ENCODE peak calls at places on chromosome 20, in four cellular contexts. C, I, Z and N are unnamed samples.

GRCh38 chr20:32325706-32326506 is 32.2 kb upstream of the ASXL1 start:
- DNase-seq in C (peak; percentile 51), Z (no peak), I (no peak), N (no peak)

GRCh38 chr20:31839782-31840487 is 5.5 kb downstream of the FOXS1 start:
- DNase-seq in C (no peak), I (no peak), Z (no peak), N (no peak)

GRCh38 chr20:50482396-50482890 is 27.7 kb upstream of the PTPN1 start:
- DNase-seq in I (no peak), C (no peak), Z (no peak), N (no peak)

GRCh38 chr20:47111576-47111975 is 216.9 kb downstream of the EYA2 start:
- DNase-seq in C (no peak), Z (no peak), I (no peak), N (no peak)

GRCh38 chr20:36462440-36463211 is 78.7 kb upstream of the MYL9 start:
- DNase-seq in I (peak; percentile 67), C (no peak), Z (peak; percentile 86), N (peak; percentile 54)

GRCh38 chr20:8909596-8909995 is 159.3 kb upstream of the PLCB4 start:
- DNase-seq in Z (no peak), C (no peak), I (no peak), N (no peak)

GRCh38 chr20:7760261-7761048 is 179.8 kb downstream of the HAO1 start:
- DNase-seq in C (no peak), Z (no peak), I (no peak), N (no peak)

GRCh38 chr20:10619427-10619826 is 54.4 kb downstream of the JAG1 start:
- DNase-seq in C (peak; percentile 46), Z (no peak), I (no peak), N (no peak)

GRCh38 chr20:49641683-49642649 is 71.7 kb downstream of the B4GALT5 start:
- DNase-seq in Z (no peak), I (no peak), C (no peak), N (peak; percentile 77)

GRCh38 chr20:42531675-42531985 is 658.1 kb downstream of the PTPRT start:
- DNase-seq in I (no peak), C (no peak), Z (no peak), N (no peak)

GRCh38 chr20:36525620-36526365 is 15.5 kb upstream of the MYL9 start:
- DNase-seq in Z (no peak), C (no peak), I (no peak), N (no peak)

GRCh38 chr20:46401478-46401860 is 4.9 kb downstream of the ELMO2 start:
- DNase-seq in I (no peak), C (no peak), Z (no peak), N (no peak)

DNA sequence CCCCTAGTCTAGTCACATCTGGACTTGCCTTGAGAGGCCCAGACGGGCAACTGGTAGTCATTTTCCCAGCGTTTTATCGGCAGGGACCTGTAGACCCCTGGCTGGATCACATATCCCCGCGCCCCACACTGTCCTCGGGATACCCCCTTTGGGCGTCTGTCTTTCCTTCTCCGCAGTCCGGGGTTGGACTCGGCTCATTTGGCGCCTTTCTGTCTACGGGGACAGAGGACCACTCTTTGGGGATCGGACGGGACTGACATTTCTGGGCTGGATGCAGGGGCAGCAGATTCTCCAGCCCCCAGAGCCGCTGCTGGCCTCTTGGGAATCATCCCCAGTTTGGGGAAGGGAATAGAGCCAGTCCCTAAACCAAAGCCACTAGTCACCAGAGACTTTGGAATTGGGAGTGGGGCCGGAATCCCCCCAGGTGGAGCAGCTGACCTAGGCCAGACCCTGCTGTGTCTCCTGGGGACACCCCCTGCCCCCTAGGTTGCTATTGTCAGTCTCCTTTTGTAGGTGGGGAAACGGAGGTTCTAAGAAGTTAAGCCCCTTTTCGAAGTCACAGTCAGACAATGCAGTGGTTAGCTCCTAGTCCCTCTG is 734 bp downstream of the FAM110A start:
- DNase-seq in C (no peak), I (no peak), Z (no peak), N (no peak)
- H3K27ac ChIP-seq in C (peak overlapping the region; percentile 88), I (peak overlapping the region; percentile 60), Z (peak overlapping the region; percentile 87), N (peak overlapping the region; percentile 73)

DNA sequence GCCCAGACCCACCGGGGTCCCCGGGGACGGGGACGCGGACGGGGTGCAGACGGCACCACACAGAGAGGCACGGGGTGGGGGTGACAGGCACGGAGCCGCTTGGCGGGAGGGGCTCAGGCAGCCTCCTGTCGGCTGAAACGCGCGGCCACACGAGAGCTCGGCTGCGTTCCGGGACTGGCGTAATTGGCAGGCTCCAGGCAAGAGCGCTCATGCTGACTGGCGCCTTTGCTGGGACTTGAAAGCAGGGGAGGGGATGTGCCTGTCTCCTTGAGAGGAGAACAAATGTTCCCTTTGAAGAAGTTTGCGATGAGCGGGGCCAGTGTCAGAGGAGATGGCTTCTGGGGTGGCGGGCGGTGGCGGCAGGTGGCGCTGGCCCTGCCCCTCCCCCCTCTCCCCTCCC is 25.8 kb downstream of the BHLHE23 start:
- DNase-seq in Z (no peak), C (no peak), I (no peak), N (no peak)
- H3K27me3 ChIP-seq in Z (peaks cover 73% of the 10 kb centered on the region), C (no peaks in the 10 kb centered on the region), I (no peaks in the 10 kb centered on the region), N (no peaks in the 10 kb centered on the region)

GRCh38 chr20:2509794-2510193 is 1.1 kb upstream of the ZNF343 start:
- DNase-seq in C (no peak), Z (no peak), I (no peak), N (no peak)
- H3K27ac ChIP-seq in C (peak overlapping the region; percentile 59), Z (no peak overlapping the region), I (no peak overlapping the region), N (no peak overlapping the region)

GRCh38 chr20:60070791-60071190 is 112.6 kb downstream of the CDH26 start:
- DNase-seq in Z (no peak), I (no peak), C (no peak), N (no peak)

GRCh38 chr20:60073504-60073903 is 115.3 kb downstream of the CDH26 start:
- DNase-seq in I (no peak), C (no peak), Z (no peak), N (no peak)

GRCh38 chr20:60074276-60074675 is 116.1 kb downstream of the CDH26 start:
- DNase-seq in I (no peak), Z (no peak), C (no peak), N (no peak)

GRCh38 chr20:60071965-60072364 is 113.7 kb downstream of the CDH26 start:
- DNase-seq in C (no peak), I (no peak), Z (no peak), N (no peak)

GRCh38 chr20:60073086-60073485 is 114.9 kb downstream of the CDH26 start:
- DNase-seq in C (no peak), I (no peak), Z (no peak), N (no peak)
- H3K27me3 ChIP-seq in C (peaks cover 34% of the 10 kb centered on the region), I (no peaks in the 10 kb centered on the region), Z (no peaks in the 10 kb centered on the region), N (no peaks in the 10 kb centered on the region)

GRCh38 chr20:51792960-51793359 is 9.4 kb downstream of the SALL4 start:
- DNase-seq in I (no peak), Z (no peak), C (no peak), N (no peak)

GRCh38 chr20:51790256-51790655 is 12.1 kb downstream of the SALL4 start:
- DNase-seq in I (no peak), C (no peak), Z (no peak), N (no peak)

GRCh38 chr20:51789434-51789833 is 12.9 kb downstream of the SALL4 start:
- DNase-seq in C (no peak), I (no peak), Z (no peak), N (no peak)

GRCh38 chr20:51791626-51792025 is 10.7 kb downstream of the SALL4 start:
- DNase-seq in C (no peak), Z (no peak), I (no peak), N (no peak)

GRCh38 chr20:51788822-51789221 is 13.5 kb downstream of the SALL4 start:
- DNase-seq in Z (no peak), C (no peak), I (no peak), N (no peak)
- H3K27ac ChIP-seq in Z (no peak overlapping the region), C (no peak overlapping the region), I (no peak overlapping the region), N (no peak overlapping the region)